ENCODE peak calls at places on chromosomes 4 and X, in four cellular contexts. X, Q, T and S are unnamed samples.

GRCh38 chr4:107692197-107692596 is 27.8 kb downstream of the PAPSS1 start:
- DNase-seq in X (no peak), Q (no peak), T (no peak), S (no peak)

GRCh38 chrX:155188786-155189185 is 27.5 kb upstream of the VBP1 start:
- DNase-seq in X (no peak), Q (no peak), T (no peak), S (peak)

GRCh38 chr4:159106636-159107035 is 3.8 kb downstream of the RAPGEF2 start:
- DNase-seq in X (no peak), Q (no peak), T (no peak), S (no peak)

GRCh38 chrX:22730542-22730941 is 269.2 kb upstream of the DDX53 start:
- DNase-seq in X (no peak), Q (no peak), T (no peak), S (no peak)

GRCh38 chrX:78514852-78515251 is 144.3 kb downstream of the RTL3 start:
- DNase-seq in X (peak), Q (no peak), T (no peak), S (no peak)

GRCh38 chrX:19513383-19513782 is 1.9 kb downstream of the MAP3K15 start:
- DNase-seq in X (peak), Q (no peak), T (no peak), S (no peak)

GRCh38 chr4:106287353-106287969 is 28.5 kb downstream of the TBCK start:
- DNase-seq in X (peak), Q (no peak), T (no peak), S (no peak)

GRCh38 chr4:151727365-151727764 is 33.4 kb downstream of the GATB start:
- DNase-seq in X (no peak), Q (no peak), T (no peak), S (no peak)

GRCh38 chr4:167021545-167022155 is 212.6 kb downstream of the SPOCK3 start:
- DNase-seq in X (peak), Q (peak), T (peak), S (peak)

GRCh38 chr4:78057135-78057599 is at the start of gene FRAS1:
- DNase-seq in X (peak), Q (no peak), T (peak), S (peak)

GRCh38 chr4:38315296-38315695 is 348.7 kb upstream of the KLF3 start:
- DNase-seq in X (no peak), Q (no peak), T (no peak), S (no peak)

GRCh38 chr4:99447079-99447478 is 11.9 kb upstream of the ADH7 start:
- DNase-seq in X (no peak), Q (peak), T (no peak), S (no peak)

GRCh38 chrX:150913511-150913910 is 15.0 kb upstream of the CD99L2 start:
- DNase-seq in X (no peak), Q (no peak), T (no peak), S (no peak)

DNA sequence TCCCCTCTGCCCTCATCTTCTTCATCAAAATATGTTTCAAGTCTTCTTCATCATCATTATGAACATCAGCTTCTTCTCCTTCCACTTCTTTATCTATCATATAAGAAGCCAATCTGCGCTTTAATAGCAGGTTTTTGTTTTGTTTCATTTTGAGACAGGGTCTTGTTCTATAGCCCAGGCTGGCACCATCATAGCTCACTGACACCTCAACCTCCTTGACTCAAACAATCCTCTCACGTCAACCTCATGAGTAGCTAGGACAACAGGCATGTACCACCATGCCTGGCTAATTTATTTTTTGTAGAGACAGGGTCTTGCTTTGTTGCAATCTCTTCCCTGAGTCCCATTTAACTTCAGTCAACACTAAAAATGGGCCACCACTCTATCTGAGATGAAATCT is 27.0 kb downstream of the PRDM5 start:
- DNase-seq in X (no peak), Q (no peak), T (no peak), S (no peak)
- H3K4me3 ChIP-seq in X (no peak), Q (no peak), T (no peak), S (no peak)

DNA sequence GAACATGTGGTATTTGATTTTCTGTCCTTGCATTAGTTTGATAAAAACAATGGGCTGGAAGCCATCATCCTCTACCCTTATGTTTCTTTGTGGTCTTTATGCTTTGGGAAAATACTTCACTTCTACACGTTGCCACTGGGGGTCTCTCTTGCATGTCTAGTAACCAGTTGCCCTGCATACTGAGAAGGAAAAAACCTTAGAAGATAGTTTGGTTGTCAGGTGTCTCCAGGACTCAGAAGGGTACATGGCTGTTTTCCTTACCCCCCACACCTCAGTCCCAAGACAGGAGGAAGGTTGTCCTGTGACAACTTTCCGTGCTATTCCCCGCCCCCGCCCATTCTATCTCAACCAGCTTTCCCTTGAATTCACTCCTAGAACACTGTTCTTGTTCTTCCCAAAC is 62.1 kb upstream of the LANCL3 start:
- DNase-seq in X (peak), Q (no peak), T (no peak), S (peak)
- TF ChIP-seq CTCF in X (no peak), Q (peak), T (peak), S (peak)

DNA sequence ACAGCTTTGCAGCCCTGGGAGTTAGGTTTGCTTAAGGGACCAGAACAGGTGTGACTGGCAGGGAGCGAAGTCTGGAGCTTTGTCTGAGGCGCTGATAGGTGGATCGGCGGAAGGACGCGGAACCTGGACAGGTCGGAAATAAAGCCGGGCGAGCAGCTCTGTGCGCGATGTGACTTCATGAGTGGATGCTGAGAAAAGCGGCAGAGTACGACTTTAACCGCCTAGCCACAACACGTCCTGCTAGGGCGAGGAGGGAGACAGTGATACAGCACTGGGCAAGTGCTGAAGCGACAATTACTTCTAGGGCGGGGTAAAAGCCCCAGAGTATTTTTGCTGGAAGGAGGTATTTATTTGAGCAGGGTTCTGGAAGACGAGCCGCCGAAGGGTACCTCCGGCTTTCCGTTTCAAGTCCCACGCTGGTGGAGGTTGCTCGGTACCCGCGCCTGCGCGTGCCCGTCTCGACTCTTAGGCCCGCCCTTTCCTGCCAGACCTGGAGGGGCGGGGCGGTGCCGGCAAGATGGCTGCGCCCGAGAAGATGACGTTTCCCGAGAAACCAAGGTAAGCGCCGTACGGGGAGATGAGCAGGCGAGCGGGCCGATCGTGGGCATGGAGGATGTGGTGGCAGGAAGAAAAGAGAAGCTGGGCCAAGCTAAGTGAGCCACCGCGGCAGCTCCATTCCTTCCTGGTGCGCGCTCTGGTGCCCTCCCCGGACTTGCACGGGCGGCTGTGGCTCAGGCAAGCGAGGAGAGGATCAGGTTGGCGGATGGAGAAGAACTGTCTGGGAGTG is at the start of gene ZRSR2:
- DNase-seq in X (peak), Q (peak), T (peak), S (peak)
- H3K4me3 ChIP-seq in X (peak), Q (peak), T (peak), S (peak)

GRCh38 chr4:44210750-44211149 is 237.9 kb downstream of the KCTD8 start:
- DNase-seq in X (no peak), Q (no peak), T (no peak), S (no peak)
- TF ChIP-seq CTCF in X (no peak), Q (no peak), T (no peak), S (no peak)

GRCh38 chrX:153689654-153690465 is 2.1 kb downstream of the SLC6A8 start:
- DNase-seq in X (no peak), Q (no peak), T (no peak), S (no peak)
- H3K4me3 ChIP-seq in X (no peak), Q (peak), T (peak), S (no peak)

DNA sequence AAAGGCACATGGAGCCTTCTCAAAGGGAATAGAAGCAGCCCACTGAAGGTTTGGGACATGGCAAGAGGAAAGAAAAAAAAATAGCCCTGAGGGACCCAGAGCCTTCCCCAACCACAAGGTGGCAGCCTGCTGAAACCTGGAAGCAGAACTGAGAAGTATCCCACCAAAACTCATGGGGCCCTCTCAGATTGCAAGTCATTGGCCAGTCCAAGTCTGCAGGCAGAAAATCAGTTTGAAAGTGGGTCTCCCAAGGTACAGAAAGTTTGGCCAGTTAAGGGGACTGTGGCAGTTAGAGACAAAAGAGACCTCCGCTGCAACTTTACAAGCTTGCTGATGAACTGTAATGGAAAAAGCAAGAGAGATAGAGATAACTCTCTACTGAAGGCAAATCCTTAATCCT is 155.8 kb downstream of the ANTXR2 start:
- DNase-seq in X (peak), Q (peak), T (peak), S (peak)
- TF ChIP-seq CTCF in X (peak), Q (peak), T (peak), S (peak)

DNA sequence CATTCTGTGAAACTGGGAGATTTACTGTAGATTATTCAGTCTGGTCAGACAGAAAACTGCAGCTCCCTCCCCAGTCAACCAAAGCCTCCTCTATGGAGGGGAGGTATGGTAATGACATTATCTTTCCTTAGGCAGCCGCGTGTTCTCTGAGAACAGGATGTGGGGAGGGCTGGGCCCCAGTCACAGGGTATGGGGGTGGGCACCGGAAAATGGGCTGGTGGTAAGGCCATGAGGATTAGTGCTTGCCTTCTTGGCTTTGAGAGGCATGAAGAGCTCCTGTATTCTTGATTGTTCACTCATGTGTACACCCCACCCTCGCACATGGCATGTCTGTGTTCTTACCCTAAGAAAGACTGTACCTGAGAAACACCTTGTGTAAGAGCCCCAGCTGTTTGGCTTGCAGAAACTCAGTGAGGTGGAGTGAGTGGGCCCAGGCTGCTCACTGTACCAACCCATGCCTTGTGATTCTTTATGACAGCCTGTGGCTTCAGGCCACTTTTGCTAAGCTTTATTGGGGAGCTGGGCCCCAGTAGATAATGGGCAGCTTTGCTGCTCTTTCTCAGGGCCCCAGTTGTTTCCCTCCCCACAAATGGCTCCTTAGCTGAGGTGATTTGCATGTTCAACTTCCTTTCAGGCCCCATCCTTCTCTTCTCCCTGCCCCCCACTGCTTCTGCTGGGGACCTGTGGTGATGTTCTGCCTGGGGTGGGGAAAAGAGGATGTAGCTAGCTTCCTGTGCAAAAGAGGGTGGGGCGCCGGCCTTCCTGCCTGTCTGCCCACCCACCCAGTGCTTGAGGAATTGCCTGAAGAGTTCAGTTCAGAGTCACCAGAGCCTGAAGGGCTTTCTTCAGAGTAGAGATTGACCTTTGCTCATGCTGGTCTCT is 30.7 kb downstream of the MSN start:
- DNase-seq in X (no peak), Q (no peak), T (peak), S (peak)
- H3K4me3 ChIP-seq in X (no peak), Q (no peak), T (no peak), S (peak)

GRCh38 chr4:169309326-169309967 is 38.7 kb upstream of the SH3RF1 start:
- DNase-seq in X (no peak), Q (no peak), T (no peak), S (no peak)

GRCh38 chr4:169312690-169313422 is 42.1 kb upstream of the SH3RF1 start:
- DNase-seq in X (no peak), Q (no peak), T (no peak), S (no peak)

GRCh38 chr4:169313732-169314131 is 43.0 kb upstream of the SH3RF1 start:
- DNase-seq in X (no peak), Q (no peak), T (no peak), S (no peak)

GRCh38 chr4:169314906-169315305 is 44.1 kb upstream of the SH3RF1 start:
- DNase-seq in X (peak), Q (peak), T (peak), S (no peak)

GRCh38 chr4:169311643-169312365 is 41.0 kb upstream of the SH3RF1 start:
- DNase-seq in X (peak), Q (peak), T (peak), S (peak)
- TF ChIP-seq CTCF in X (peak), Q (peak), T (peak), S (peak)